ENCODE peak calls at places on chromosome 3, in five cellular contexts. One of them, this sample, is unnamed.
A peak's percentile ranks its signal among the peaks of the same experiment; 100 is the strongest.

GRCh38 chr3:106560451-106560966 is 691.7 kb upstream of the CBLB start:
- DNase-seq in H1: no peak
- DNase-seq in H9: no peak
- DNase-seq in mesendoderm: no peak
- DNase-seq in neuronal stem cell: no peak
- DNase-seq in this sample: peak; percentile 71

GRCh38 chr3:66822059-66823009 is 175.8 kb upstream of the KBTBD8 start:
- DNase-seq in H9: peak; percentile 85
- DNase-seq in neuronal stem cell: peak; percentile 69
- DNase-seq in mesendoderm: peak; percentile 83
- DNase-seq in H1: peak; percentile 91
- DNase-seq in this sample: peak; percentile 67

GRCh38 chr3:114456742-114457141 is 162.9 kb downstream of the TIGIT start:
- DNase-seq in H9: no peak
- DNase-seq in mesendoderm: no peak
- DNase-seq in neuronal stem cell: no peak
- DNase-seq in H1: no peak
- DNase-seq in this sample: no peak

GRCh38 chr3:177778633-177779032 is 581.4 kb upstream of the TBL1XR1 start:
- DNase-seq in H1: no peak
- DNase-seq in neuronal stem cell: no peak
- DNase-seq in mesendoderm: no peak
- DNase-seq in H9: no peak
- DNase-seq in this sample: no peak

GRCh38 chr3:121431717-121432517 is 113.9 kb downstream of the POLQ start:
- DNase-seq in neuronal stem cell: no peak
- DNase-seq in mesendoderm: peak; percentile 3
- DNase-seq in H1: no peak
- DNase-seq in H9: no peak
- DNase-seq in this sample: peak; percentile 59

GRCh38 chr3:177905173-177905894 is 630.9 kb upstream of the KCNMB2 start:
- DNase-seq in mesendoderm: peak; percentile 23
- DNase-seq in H1: no peak
- DNase-seq in H9: no peak
- DNase-seq in neuronal stem cell: no peak
- DNase-seq in this sample: peak; percentile 90

GRCh38 chr3:168865022-168865551 is 769.4 kb upstream of the GOLIM4 start:
- DNase-seq in neuronal stem cell: peak; percentile 29
- DNase-seq in H1: no peak
- DNase-seq in H9: no peak
- DNase-seq in mesendoderm: peak; percentile 28
- DNase-seq in this sample: peak; percentile 48

GRCh38 chr3:149199474-149199873 is 22.2 kb downstream of the CP start:
- DNase-seq in H1: no peak
- DNase-seq in mesendoderm: no peak
- DNase-seq in neuronal stem cell: no peak
- DNase-seq in H9: no peak
- DNase-seq in this sample: peak; percentile 68

GRCh38 chr3:78427303-78427702 is 1340.5 kb downstream of the ROBO1 start:
- DNase-seq in mesendoderm: no peak
- DNase-seq in H9: no peak
- DNase-seq in neuronal stem cell: no peak
- DNase-seq in H1: no peak
- DNase-seq in this sample: no peak

GRCh38 chr3:157445897-157446296 is 9.2 kb downstream of the PTX3 start:
- DNase-seq in mesendoderm: no peak
- DNase-seq in neuronal stem cell: no peak
- DNase-seq in H9: no peak
- DNase-seq in H1: no peak
- DNase-seq in this sample: peak; percentile 77

GRCh38 chr3:143736651-143737050 is 111.6 kb downstream of the SLC9A9 start:
- DNase-seq in H9: no peak
- DNase-seq in mesendoderm: no peak
- DNase-seq in neuronal stem cell: no peak
- DNase-seq in H1: no peak
- DNase-seq in this sample: peak; percentile 1

GRCh38 chr3:167941234-167941995 is 154.3 kb downstream of the GOLIM4 start:
- DNase-seq in neuronal stem cell: no peak
- DNase-seq in H9: no peak
- DNase-seq in mesendoderm: peak; percentile 10
- DNase-seq in H1: no peak
- DNase-seq in this sample: peak; percentile 88

GRCh38 chr3:88773766-88774165 is 333.7 kb upstream of the EPHA3 start:
- DNase-seq in mesendoderm: peak; percentile 30
- DNase-seq in neuronal stem cell: no peak
- DNase-seq in H9: no peak
- DNase-seq in H1: no peak
- DNase-seq in this sample: no peak

GRCh38 chr3:41690766-41691563 is 270.9 kb downstream of the ULK4 start:
- DNase-seq in H9: no peak
- DNase-seq in mesendoderm: no peak
- DNase-seq in neuronal stem cell: no peak
- DNase-seq in H1: no peak
- DNase-seq in this sample: no peak

GRCh38 chr3:169238562-169238961 is 424.9 kb downstream of the MECOM start:
- DNase-seq in H9: no peak
- DNase-seq in mesendoderm: no peak
- DNase-seq in neuronal stem cell: no peak
- DNase-seq in H1: no peak
- DNase-seq in this sample: no peak

GRCh38 chr3:41684802-41685740 is 276.8 kb downstream of the ULK4 start:
- DNase-seq in H1: no peak
- DNase-seq in mesendoderm: peak; percentile 35
- DNase-seq in H9: no peak
- DNase-seq in neuronal stem cell: no peak
- DNase-seq in this sample: no peak

GRCh38 chr3:99542771-99543518 is 95.4 kb upstream of the COL8A1 start:
- DNase-seq in mesendoderm: peak; percentile 71
- DNase-seq in H1: no peak
- DNase-seq in neuronal stem cell: no peak
- DNase-seq in H9: no peak
- DNase-seq in this sample: no peak

GRCh38 chr3:101888653-101889052 is 39.3 kb downstream of the NFKBIZ start:
- DNase-seq in neuronal stem cell: no peak
- DNase-seq in H9: no peak
- DNase-seq in mesendoderm: no peak
- DNase-seq in H1: no peak
- DNase-seq in this sample: no peak

GRCh38 chr3:124764746-124765145 is 34.5 kb downstream of the UMPS start:
- DNase-seq in H9: no peak
- DNase-seq in mesendoderm: no peak
- DNase-seq in neuronal stem cell: no peak
- DNase-seq in H1: no peak
- DNase-seq in this sample: no peak

GRCh38 chr3:124763206-124763605 is 33.0 kb downstream of the UMPS start:
- DNase-seq in H1: no peak
- DNase-seq in mesendoderm: no peak
- DNase-seq in H9: no peak
- DNase-seq in neuronal stem cell: no peak
- DNase-seq in this sample: no peak

GRCh38 chr3:124762612-124763011 is 32.4 kb downstream of the UMPS start:
- DNase-seq in H1: no peak
- DNase-seq in H9: no peak
- DNase-seq in mesendoderm: no peak
- DNase-seq in neuronal stem cell: no peak
- DNase-seq in this sample: no peak

GRCh38 chr3:124765197-124765596 is 34.9 kb downstream of the UMPS start:
- DNase-seq in neuronal stem cell: no peak
- DNase-seq in mesendoderm: no peak
- DNase-seq in H9: no peak
- DNase-seq in H1: no peak
- DNase-seq in this sample: no peak

DNA sequence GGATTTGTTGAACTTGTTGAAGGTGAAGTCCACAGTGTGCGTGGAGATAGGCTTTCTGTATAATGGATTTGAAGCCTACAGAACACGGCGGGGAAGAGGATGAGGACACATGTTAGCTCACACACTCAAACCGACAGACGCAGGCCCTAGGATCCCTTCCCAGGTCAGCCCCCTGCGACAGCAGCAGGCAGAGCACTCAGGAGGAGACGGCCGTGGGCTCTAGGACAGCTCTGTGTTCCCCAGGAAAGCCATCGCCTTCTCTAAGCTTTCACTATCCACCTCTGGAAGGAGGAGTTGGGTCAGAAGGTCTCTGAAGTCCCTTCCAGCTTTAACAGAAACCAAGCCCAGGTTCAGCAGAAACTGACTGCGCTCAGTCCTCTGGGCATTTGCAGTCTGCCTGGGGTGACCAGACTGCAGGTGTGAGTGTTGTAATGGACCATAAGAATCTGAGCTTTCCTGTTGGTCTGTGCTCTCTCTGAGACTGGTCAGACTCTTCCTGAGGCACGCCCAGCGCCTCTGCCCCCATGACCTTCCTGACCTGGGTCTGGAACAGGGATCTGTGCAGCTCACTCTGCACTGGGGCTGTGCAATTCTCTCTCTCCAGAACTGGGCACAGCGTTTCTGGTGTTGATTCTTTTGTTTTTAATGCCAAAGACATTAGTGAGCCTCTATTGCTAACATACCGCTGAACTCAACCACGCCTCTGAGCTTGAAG is 33.5 kb downstream of the UMPS start:
- DNase-seq in neuronal stem cell: no peak
- DNase-seq in H1: no peak
- DNase-seq in mesendoderm: no peak
- DNase-seq in H9: no peak
- DNase-seq in this sample: no peak
- H2BK5ac ChIP-seq in neuronal stem cell: no peak overlapping the region
- H2BK5ac ChIP-seq in H1: no peak overlapping the region
- H2BK5ac ChIP-seq in mesendoderm: no peak overlapping the region
- H2BK5ac ChIP-seq in H9: no peak overlapping the region
- H2BK5ac ChIP-seq in this sample: no peak overlapping the region

GRCh38 chr3:175526191-175526590 is 667.1 kb downstream of the NAALADL2 start:
- DNase-seq in neuronal stem cell: no peak
- DNase-seq in H1: no peak
- DNase-seq in H9: no peak
- DNase-seq in mesendoderm: peak; percentile 6
- DNase-seq in this sample: no peak

GRCh38 chr3:175526609-175527280 is 667.6 kb downstream of the NAALADL2 start:
- DNase-seq in H1: no peak
- DNase-seq in H9: no peak
- DNase-seq in neuronal stem cell: no peak
- DNase-seq in mesendoderm: peak; percentile 45
- DNase-seq in this sample: peak; percentile 2
- H2BK5ac ChIP-seq in H1: no peak overlapping the region
- H2BK5ac ChIP-seq in H9: no peak overlapping the region
- H2BK5ac ChIP-seq in neuronal stem cell: no peak overlapping the region
- H2BK5ac ChIP-seq in mesendoderm: no peak overlapping the region
- H2BK5ac ChIP-seq in this sample: no peak overlapping the region

DNA sequence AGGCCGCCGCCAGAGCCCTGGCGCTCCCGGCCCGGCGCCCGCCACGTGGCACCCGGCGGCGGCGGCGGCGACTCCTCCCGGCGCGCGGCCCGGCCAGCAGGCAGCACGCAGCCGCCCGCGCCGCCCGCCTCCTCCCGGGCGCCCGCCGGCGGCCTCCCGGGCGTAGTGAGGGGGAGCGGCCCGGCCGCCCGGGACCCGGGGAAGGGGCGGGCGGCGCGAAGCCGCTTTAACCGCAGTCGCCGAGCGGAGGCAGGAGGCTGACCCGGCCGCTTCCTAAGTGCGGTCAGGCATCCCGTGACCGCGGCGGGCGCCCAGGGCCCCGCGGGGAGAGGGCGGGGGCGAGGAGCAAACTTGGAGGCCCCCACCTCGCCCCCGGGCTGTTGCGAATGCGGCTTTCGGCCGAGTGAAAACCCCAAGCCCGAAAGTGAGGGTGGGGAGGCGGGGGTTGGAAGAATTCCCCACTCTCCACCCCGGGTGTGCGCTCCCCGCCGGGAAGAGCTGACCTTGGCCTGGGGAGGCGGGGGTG is 1.7 kb upstream of the HES1 start:
- DNase-seq in neuronal stem cell: peak; percentile 75
- DNase-seq in mesendoderm: no peak
- DNase-seq in H1: peak; percentile 72
- DNase-seq in H9: no peak
- DNase-seq in this sample: no peak
- H2BK5ac ChIP-seq in neuronal stem cell: peak overlapping the region; percentile 80
- H2BK5ac ChIP-seq in mesendoderm: peak overlapping the region; percentile 33
- H2BK5ac ChIP-seq in H1: no peak overlapping the region
- H2BK5ac ChIP-seq in H9: no peak overlapping the region
- H2BK5ac ChIP-seq in this sample: peak overlapping the region; percentile 29

GRCh38 chr3:119311191-119311925 is 17.2 kb downstream of the ARHGAP31 start:
- DNase-seq in H1: no peak
- DNase-seq in neuronal stem cell: no peak
- DNase-seq in H9: no peak
- DNase-seq in mesendoderm: peak; percentile 58
- DNase-seq in this sample: peak; percentile 89

GRCh38 chr3:119308355-119308754 is 14.2 kb downstream of the ARHGAP31 start:
- DNase-seq in mesendoderm: peak; percentile 61
- DNase-seq in H9: no peak
- DNase-seq in H1: no peak
- DNase-seq in neuronal stem cell: no peak
- DNase-seq in this sample: peak; percentile 25

GRCh38 chr3:119313461-119313860 is 19.3 kb downstream of the ARHGAP31 start:
- DNase-seq in H1: no peak
- DNase-seq in mesendoderm: no peak
- DNase-seq in H9: no peak
- DNase-seq in neuronal stem cell: no peak
- DNase-seq in this sample: no peak

GRCh38 chr3:119309591-119309990 is 15.4 kb downstream of the ARHGAP31 start:
- DNase-seq in mesendoderm: no peak
- DNase-seq in H9: no peak
- DNase-seq in neuronal stem cell: no peak
- DNase-seq in H1: no peak
- DNase-seq in this sample: no peak

GRCh38 chr3:119310052-119310451 is 15.9 kb downstream of the ARHGAP31 start:
- DNase-seq in neuronal stem cell: peak; percentile 50
- DNase-seq in H9: no peak
- DNase-seq in H1: no peak
- DNase-seq in mesendoderm: peak; percentile 58
- DNase-seq in this sample: peak; percentile 97
- H2BK5ac ChIP-seq in neuronal stem cell: no peak overlapping the region
- H2BK5ac ChIP-seq in H9: no peak overlapping the region
- H2BK5ac ChIP-seq in H1: no peak overlapping the region
- H2BK5ac ChIP-seq in mesendoderm: no peak overlapping the region
- H2BK5ac ChIP-seq in this sample: peak overlapping the region; percentile 61

This sample was measured in IMR-90.